ENCODE peak calls at places on chromosome 18, in four cellular contexts. P is PC-3, Y is A549, G is cardiac muscle cell. T is an unnamed sample. For H3K4me1, the result is how much of the 10 kb centered on the place peaks cover.

GRCh38 chr18:69636529-69637301 is 236.0 kb downstream of the DOK6 start:
- DNase-seq in Y (no peak), P (no peak), G (no peak), T (no peak)

GRCh38 chr18:42929857-42930256 is 185.6 kb downstream of the RIT2 start:
- DNase-seq in Y (no peak), G (no peak), P (no peak), T (no peak)

GRCh38 chr18:402129-402528 is 98.4 kb downstream of the COLEC12 start:
- DNase-seq in Y (no peak), P (no peak), G (no peak), T (no peak)

GRCh38 chr18:58761241-58761969 is 90.1 kb downstream of the MALT1 start:
- DNase-seq in Y (no peak), P (peak), G (peak), T (no peak)

GRCh38 chr18:78049281-78049680 is 799.6 kb downstream of the GALR1 start:
- DNase-seq in G (no peak), P (no peak), Y (no peak), T (no peak)

GRCh38 chr18:38619129-38619528 is 1053.5 kb upstream of the CELF4 start:
- DNase-seq in G (no peak), Y (no peak), P (no peak), T (no peak)

GRCh38 chr18:70422061-70422965 is 133.5 kb downstream of the SOCS6 start:
- DNase-seq in G (no peak), P (peak), Y (peak), T (peak)

GRCh38 chr18:31592520-31593157 is 962 bp downstream of the TTR start:
- DNase-seq in G (no peak), P (no peak), Y (no peak), T (no peak)

GRCh38 chr18:37958499-37958898 is 392.9 kb upstream of the CELF4 start:
- DNase-seq in P (no peak), G (no peak), Y (no peak), T (no peak)

GRCh38 chr18:22683196-22683676 is 249.9 kb upstream of the RBBP8 start:
- DNase-seq in G (no peak), Y (peak), P (peak), T (peak)

GRCh38 chr18:22346342-22346967 is 71.3 kb downstream of the CTAGE1 start:
- DNase-seq in Y (no peak), G (no peak), P (peak), T (peak)

GRCh38 chr18:11859903-11860407 is 8.7 kb downstream of the CHMP1B start:
- DNase-seq in Y (peak), G (no peak), P (peak), T (peak)

GRCh38 chr18:6781179-6781714 is 51.7 kb downstream of the ARHGAP28 start:
- DNase-seq in Y (no peak), G (no peak), P (no peak), T (no peak)

GRCh38 chr18:57051019-57051418 is 95.9 kb upstream of the BOD1L2 start:
- DNase-seq in G (no peak), Y (no peak), P (no peak), T (no peak)

GRCh38 chr18:47251289-47252120 is at the start of gene SKOR2:
- DNase-seq in G (no peak), Y (no peak), P (no peak), T (no peak)

GRCh38 chr18:52826994-52827393 is 487.0 kb downstream of the DCC start:
- DNase-seq in P (no peak), G (no peak), Y (no peak), T (no peak)

GRCh38 chr18:59907172-59907571 is 7.4 kb downstream of the PMAIP1 start:
- DNase-seq in G (no peak), Y (no peak), P (no peak), T (no peak)

GRCh38 chr18:56709463-56709862 is 58.3 kb downstream of the WDR7 start:
- DNase-seq in G (no peak), P (peak), Y (peak), T (peak)

GRCh38 chr18:7482342-7482741 is 84.8 kb upstream of the PTPRM start:
- DNase-seq in P (no peak), G (no peak), Y (no peak), T (peak)

GRCh38 chr18:78622251-78622953 is 357.2 kb upstream of the SALL3 start:
- DNase-seq in Y (no peak), P (no peak), G (no peak), T (no peak)

GRCh38 chr18:73283032-73283431 is 415.2 kb upstream of the NETO1 start:
- DNase-seq in Y (no peak), P (peak), G (no peak), T (peak)

GRCh38 chr18:53380063-53380639 is 844.3 kb downstream of the MBD2 start:
- DNase-seq in Y (peak), G (peak), P (peak), T (peak)

GRCh38 chr18:51028201-51028805 is 1.7 kb upstream of the SMAD4 start:
- DNase-seq in Y (peak), P (peak), G (no peak), T (no peak)

GRCh38 chr18:45423664-45424063 is 191.6 kb upstream of the SLC14A2 start:
- DNase-seq in Y (no peak), G (no peak), P (no peak), T (no peak)

GRCh38 chr18:45634454-45634853 is 19.2 kb downstream of the SLC14A2 start:
- DNase-seq in Y (no peak), P (no peak), G (no peak), T (no peak)

GRCh38 chr18:49094979-49095632 is 144.3 kb upstream of the SMAD7 start:
- DNase-seq in Y (peak), G (no peak), P (peak), T (peak)

GRCh38 chr18:50620319-50620718 is 60.4 kb downstream of the MAPK4 start:
- DNase-seq in G (no peak), Y (no peak), P (no peak), T (no peak)

GRCh38 chr18:12518326-12518725 is 110.6 kb downstream of the PRELID3A start:
- DNase-seq in G (no peak), Y (no peak), P (no peak), T (no peak)

GRCh38 chr18:6731197-6731596 is 1.7 kb downstream of the ARHGAP28 start:
- DNase-seq in P (peak), G (no peak), Y (no peak), T (peak)

GRCh38 chr18:48033770-48034650 is 103.6 kb upstream of the SMAD2 start:
- DNase-seq in Y (no peak), P (no peak), G (peak), T (no peak)

GRCh38 chr18:63339920-63340484 is 20.4 kb upstream of the BCL2 start:
- DNase-seq in G (peak), P (peak), Y (peak), T (no peak)

GRCh38 chr18:24016643-24017042 is 2.1 kb downstream of the TTC39C start:
- DNase-seq in P (peak), G (peak), Y (peak), T (no peak)
- H3K4me1 ChIP-seq in P (under half), G (under half), Y (under half), T (under half)

DNA sequence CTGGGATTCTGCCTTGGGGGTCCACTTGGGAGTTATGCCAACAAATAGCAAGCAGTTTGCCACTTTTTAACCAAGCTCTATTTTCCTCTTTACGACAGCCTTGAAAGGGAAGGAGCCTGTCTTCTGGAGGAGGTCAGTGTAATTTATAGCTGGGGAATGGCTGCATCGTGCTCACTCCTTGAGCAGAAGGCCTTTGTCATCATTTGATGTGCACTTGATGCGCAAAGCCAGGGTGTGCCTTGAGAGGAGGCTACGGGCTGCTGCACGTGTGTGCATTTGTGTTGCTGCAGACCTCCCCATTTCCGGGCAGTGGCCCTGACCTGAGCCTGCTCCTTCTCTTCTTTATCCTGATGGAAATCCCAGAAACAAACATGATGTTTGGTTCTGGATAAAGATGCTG is 68.1 kb upstream of the ZNF521 start:
- DNase-seq in P (no peak), G (no peak), Y (no peak), T (no peak)
- TF ChIP-seq CTCF in P (no peak), G (no peak), Y (no peak), T (no peak)

GRCh38 chr18:75211721-75212625 is 1.4 kb downstream of the TSHZ1 start:
- DNase-seq in P (peak), Y (peak), G (peak), T (no peak)
- H3K4me1 ChIP-seq in P (under half), Y (under half), G (under half), T (under half)

DNA sequence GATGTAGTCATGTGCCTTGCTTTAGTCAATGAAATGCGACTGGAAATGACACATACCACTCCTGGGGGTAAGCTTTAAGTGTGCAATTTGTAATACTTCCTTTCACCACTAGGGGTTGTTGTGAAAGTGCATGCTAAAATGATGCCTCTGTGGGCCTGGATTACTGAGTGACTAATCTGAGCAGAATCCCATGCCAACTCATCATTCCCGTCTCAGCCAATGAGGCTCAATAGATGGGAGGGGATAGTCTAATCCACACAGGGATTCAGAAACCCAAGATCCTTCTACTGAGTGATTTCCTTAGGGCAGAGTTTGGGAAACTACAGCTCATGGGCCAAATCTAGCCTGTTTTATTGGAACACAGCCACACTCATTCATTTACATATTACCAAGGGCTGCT is 54.0 kb downstream of the HRH4 start:
- DNase-seq in P (peak), G (no peak), Y (peak), T (peak)
- TF ChIP-seq CTCF in P (peak), G (peak), Y (no peak), T (peak)